ENCODE peak calls at places on chromosomes 6 and 20, in nine cellular contexts. One of them, this sample, is unnamed.

GRCh38 chr6:165662041-165662491 is 975 bp downstream of the PDE10A start:
- DNase-seq in osteocyte: no peak
- DNase-seq in gastrocnemius medialis: no peak
- DNase-seq in OCI-LY7: no peak
- DNase-seq in B cell: no peak
- DNase-seq in NCI-H1092 treated with DMSO at 0.1 percent for 48 hours: peak
- DNase-seq in stomach: no peak
- DNase-seq in colonic mucosa: no peak
- DNase-seq in activated B cell treated with CpG ODN at 0.5 μM for 24 hours: no peak
- DNase-seq in this sample: no peak

GRCh38 chr20:3924304-3925112 is 35.3 kb downstream of the PANK2 start:
- DNase-seq in osteocyte: no peak
- DNase-seq in gastrocnemius medialis: no peak
- DNase-seq in OCI-LY7: no peak
- DNase-seq in B cell: no peak
- DNase-seq in NCI-H1092 treated with DMSO at 0.1 percent for 48 hours: no peak
- DNase-seq in stomach: peak
- DNase-seq in colonic mucosa: no peak
- DNase-seq in activated B cell treated with CpG ODN at 0.5 μM for 24 hours: no peak
- DNase-seq in this sample: no peak

GRCh38 chr6:121897337-121897760 is 461.9 kb downstream of the GJA1 start:
- DNase-seq in osteocyte: no peak
- DNase-seq in gastrocnemius medialis: no peak
- DNase-seq in OCI-LY7: no peak
- DNase-seq in B cell: no peak
- DNase-seq in NCI-H1092 treated with DMSO at 0.1 percent for 48 hours: no peak
- DNase-seq in stomach: no peak
- DNase-seq in colonic mucosa: no peak
- DNase-seq in activated B cell treated with CpG ODN at 0.5 μM for 24 hours: no peak
- DNase-seq in this sample: no peak

GRCh38 chr6:13044896-13045295 is 283.4 kb downstream of the TBC1D7 start:
- DNase-seq in osteocyte: no peak
- DNase-seq in gastrocnemius medialis: no peak
- DNase-seq in OCI-LY7: no peak
- DNase-seq in B cell: no peak
- DNase-seq in NCI-H1092 treated with DMSO at 0.1 percent for 48 hours: no peak
- DNase-seq in stomach: no peak
- DNase-seq in colonic mucosa: no peak
- DNase-seq in activated B cell treated with CpG ODN at 0.5 μM for 24 hours: no peak
- DNase-seq in this sample: no peak

GRCh38 chr6:154960299-154960796 is 34.8 kb upstream of the TIAM2 start:
- DNase-seq in osteocyte: no peak
- DNase-seq in gastrocnemius medialis: no peak
- DNase-seq in OCI-LY7: no peak
- DNase-seq in B cell: no peak
- DNase-seq in NCI-H1092 treated with DMSO at 0.1 percent for 48 hours: no peak
- DNase-seq in stomach: peak
- DNase-seq in colonic mucosa: peak
- DNase-seq in activated B cell treated with CpG ODN at 0.5 μM for 24 hours: no peak
- DNase-seq in this sample: no peak

GRCh38 chr6:4756247-4756646 is 20.0 kb upstream of the CDYL start:
- DNase-seq in osteocyte: no peak
- DNase-seq in gastrocnemius medialis: no peak
- DNase-seq in OCI-LY7: no peak
- DNase-seq in B cell: no peak
- DNase-seq in NCI-H1092 treated with DMSO at 0.1 percent for 48 hours: no peak
- DNase-seq in stomach: no peak
- DNase-seq in colonic mucosa: no peak
- DNase-seq in activated B cell treated with CpG ODN at 0.5 μM for 24 hours: no peak
- DNase-seq in this sample: no peak

GRCh38 chr20:41748051-41748450 is 129.9 kb upstream of the CHD6 start:
- DNase-seq in osteocyte: peak
- DNase-seq in gastrocnemius medialis: no peak
- DNase-seq in OCI-LY7: no peak
- DNase-seq in B cell: no peak
- DNase-seq in NCI-H1092 treated with DMSO at 0.1 percent for 48 hours: no peak
- DNase-seq in stomach: no peak
- DNase-seq in colonic mucosa: no peak
- DNase-seq in activated B cell treated with CpG ODN at 0.5 μM for 24 hours: no peak
- DNase-seq in this sample: no peak

GRCh38 chr6:45556828-45557227 is 179.1 kb upstream of the SUPT3H start:
- DNase-seq in osteocyte: no peak
- DNase-seq in gastrocnemius medialis: no peak
- DNase-seq in OCI-LY7: no peak
- DNase-seq in B cell: no peak
- DNase-seq in NCI-H1092 treated with DMSO at 0.1 percent for 48 hours: no peak
- DNase-seq in stomach: no peak
- DNase-seq in colonic mucosa: no peak
- DNase-seq in activated B cell treated with CpG ODN at 0.5 μM for 24 hours: no peak
- DNase-seq in this sample: no peak

GRCh38 chr6:155121699-155122098 is 126.6 kb downstream of the TIAM2 start:
- DNase-seq in osteocyte: no peak
- DNase-seq in gastrocnemius medialis: peak
- DNase-seq in OCI-LY7: no peak
- DNase-seq in B cell: no peak
- DNase-seq in NCI-H1092 treated with DMSO at 0.1 percent for 48 hours: no peak
- DNase-seq in stomach: no peak
- DNase-seq in colonic mucosa: no peak
- DNase-seq in activated B cell treated with CpG ODN at 0.5 μM for 24 hours: no peak
- DNase-seq in this sample: no peak

GRCh38 chr20:20711413-20711812 is 1.0 kb downstream of the RALGAPA2 start:
- DNase-seq in osteocyte: no peak
- DNase-seq in gastrocnemius medialis: peak
- DNase-seq in OCI-LY7: peak
- DNase-seq in B cell: no peak
- DNase-seq in NCI-H1092 treated with DMSO at 0.1 percent for 48 hours: no peak
- DNase-seq in stomach: no peak
- DNase-seq in colonic mucosa: peak
- DNase-seq in activated B cell treated with CpG ODN at 0.5 μM for 24 hours: peak
- DNase-seq in this sample: peak

GRCh38 chr6:113859349-113860164 is 2.4 kb downstream of the MARCKS start:
- DNase-seq in osteocyte: peak
- DNase-seq in gastrocnemius medialis: peak
- DNase-seq in OCI-LY7: no peak
- DNase-seq in B cell: no peak
- DNase-seq in NCI-H1092 treated with DMSO at 0.1 percent for 48 hours: peak
- DNase-seq in stomach: peak
- DNase-seq in colonic mucosa: peak
- DNase-seq in activated B cell treated with CpG ODN at 0.5 μM for 24 hours: peak
- DNase-seq in this sample: no peak

GRCh38 chr20:2521369-2522305 is 12.9 kb upstream of the ZNF343 start:
- DNase-seq in osteocyte: no peak
- DNase-seq in gastrocnemius medialis: no peak
- DNase-seq in OCI-LY7: peak
- DNase-seq in B cell: peak
- DNase-seq in NCI-H1092 treated with DMSO at 0.1 percent for 48 hours: peak
- DNase-seq in stomach: peak
- DNase-seq in colonic mucosa: peak
- DNase-seq in activated B cell treated with CpG ODN at 0.5 μM for 24 hours: peak
- DNase-seq in this sample: peak

GRCh38 chr6:37517411-37517812 is 17.7 kb upstream of the CCDC167 start:
- DNase-seq in osteocyte: no peak
- DNase-seq in gastrocnemius medialis: no peak
- DNase-seq in OCI-LY7: no peak
- DNase-seq in B cell: no peak
- DNase-seq in NCI-H1092 treated with DMSO at 0.1 percent for 48 hours: no peak
- DNase-seq in stomach: no peak
- DNase-seq in colonic mucosa: peak
- DNase-seq in activated B cell treated with CpG ODN at 0.5 μM for 24 hours: no peak
- DNase-seq in this sample: no peak

GRCh38 chr6:120826253-120826652 is 508.0 kb downstream of the TBC1D32 start:
- DNase-seq in osteocyte: no peak
- DNase-seq in gastrocnemius medialis: no peak
- DNase-seq in OCI-LY7: peak
- DNase-seq in B cell: no peak
- DNase-seq in NCI-H1092 treated with DMSO at 0.1 percent for 48 hours: no peak
- DNase-seq in stomach: peak
- DNase-seq in colonic mucosa: peak
- DNase-seq in activated B cell treated with CpG ODN at 0.5 μM for 24 hours: no peak
- DNase-seq in this sample: peak

GRCh38 chr20:63911171-63911570 is 16.2 kb downstream of the DNAJC5 start:
- DNase-seq in osteocyte: no peak
- DNase-seq in gastrocnemius medialis: peak
- DNase-seq in OCI-LY7: no peak
- DNase-seq in B cell: no peak
- DNase-seq in NCI-H1092 treated with DMSO at 0.1 percent for 48 hours: no peak
- DNase-seq in stomach: peak
- DNase-seq in colonic mucosa: peak
- DNase-seq in activated B cell treated with CpG ODN at 0.5 μM for 24 hours: no peak
- DNase-seq in this sample: no peak

GRCh38 chr20:31757254-31757653 is 18.2 kb downstream of the TPX2 start:
- DNase-seq in osteocyte: no peak
- DNase-seq in gastrocnemius medialis: no peak
- DNase-seq in OCI-LY7: no peak
- DNase-seq in B cell: no peak
- DNase-seq in NCI-H1092 treated with DMSO at 0.1 percent for 48 hours: no peak
- DNase-seq in stomach: no peak
- DNase-seq in colonic mucosa: no peak
- DNase-seq in activated B cell treated with CpG ODN at 0.5 μM for 24 hours: no peak
- DNase-seq in this sample: no peak

GRCh38 chr6:20302702-20303251 is 90.5 kb upstream of the MBOAT1 start:
- DNase-seq in osteocyte: no peak
- DNase-seq in gastrocnemius medialis: no peak
- DNase-seq in OCI-LY7: no peak
- DNase-seq in B cell: no peak
- DNase-seq in NCI-H1092 treated with DMSO at 0.1 percent for 48 hours: no peak
- DNase-seq in stomach: no peak
- DNase-seq in colonic mucosa: no peak
- DNase-seq in activated B cell treated with CpG ODN at 0.5 μM for 24 hours: no peak
- DNase-seq in this sample: no peak

GRCh38 chr6:101391772-101392560 is 1.5 kb upstream of the GRIK2 start:
- DNase-seq in osteocyte: no peak
- DNase-seq in gastrocnemius medialis: no peak
- DNase-seq in OCI-LY7: no peak
- DNase-seq in B cell: no peak
- DNase-seq in NCI-H1092 treated with DMSO at 0.1 percent for 48 hours: peak
- DNase-seq in stomach: no peak
- DNase-seq in colonic mucosa: no peak
- DNase-seq in activated B cell treated with CpG ODN at 0.5 μM for 24 hours: no peak
- DNase-seq in this sample: no peak

GRCh38 chr6:169246445-169246844 is 7.2 kb downstream of the THBS2 start:
- DNase-seq in osteocyte: no peak
- DNase-seq in gastrocnemius medialis: no peak
- DNase-seq in OCI-LY7: no peak
- DNase-seq in B cell: no peak
- DNase-seq in NCI-H1092 treated with DMSO at 0.1 percent for 48 hours: no peak
- DNase-seq in stomach: no peak
- DNase-seq in colonic mucosa: no peak
- DNase-seq in activated B cell treated with CpG ODN at 0.5 μM for 24 hours: no peak
- DNase-seq in this sample: no peak

GRCh38 chr20:2151805-2152727 is 50.4 kb downstream of the STK35 start:
- DNase-seq in osteocyte: no peak
- DNase-seq in gastrocnemius medialis: no peak
- DNase-seq in OCI-LY7: no peak
- DNase-seq in B cell: no peak
- DNase-seq in NCI-H1092 treated with DMSO at 0.1 percent for 48 hours: no peak
- DNase-seq in stomach: peak
- DNase-seq in colonic mucosa: no peak
- DNase-seq in activated B cell treated with CpG ODN at 0.5 μM for 24 hours: no peak
- DNase-seq in this sample: no peak

GRCh38 chr6:133093957-133094356 is 147.2 kb upstream of the EYA4 start:
- DNase-seq in osteocyte: no peak
- DNase-seq in gastrocnemius medialis: no peak
- DNase-seq in OCI-LY7: no peak
- DNase-seq in B cell: no peak
- DNase-seq in NCI-H1092 treated with DMSO at 0.1 percent for 48 hours: no peak
- DNase-seq in stomach: no peak
- DNase-seq in colonic mucosa: no peak
- DNase-seq in activated B cell treated with CpG ODN at 0.5 μM for 24 hours: no peak
- DNase-seq in this sample: no peak

GRCh38 chr20:25361287-25361683 is 29.4 kb downstream of the ABHD12 start:
- DNase-seq in osteocyte: no peak
- DNase-seq in gastrocnemius medialis: no peak
- DNase-seq in OCI-LY7: no peak
- DNase-seq in B cell: no peak
- DNase-seq in NCI-H1092 treated with DMSO at 0.1 percent for 48 hours: no peak
- DNase-seq in stomach: no peak
- DNase-seq in colonic mucosa: no peak
- DNase-seq in activated B cell treated with CpG ODN at 0.5 μM for 24 hours: no peak
- DNase-seq in this sample: no peak

GRCh38 chr20:46117704-46118467 is at the start of gene CD40:
- DNase-seq in osteocyte: no peak
- DNase-seq in gastrocnemius medialis: peak
- DNase-seq in OCI-LY7: peak
- DNase-seq in B cell: peak
- DNase-seq in NCI-H1092 treated with DMSO at 0.1 percent for 48 hours: no peak
- DNase-seq in stomach: peak
- DNase-seq in colonic mucosa: peak
- DNase-seq in activated B cell treated with CpG ODN at 0.5 μM for 24 hours: peak
- DNase-seq in this sample: peak

GRCh38 chr6:14612016-14612415 is 494.4 kb downstream of the CD83 start:
- DNase-seq in osteocyte: no peak
- DNase-seq in gastrocnemius medialis: no peak
- DNase-seq in OCI-LY7: no peak
- DNase-seq in B cell: no peak
- DNase-seq in NCI-H1092 treated with DMSO at 0.1 percent for 48 hours: no peak
- DNase-seq in stomach: no peak
- DNase-seq in colonic mucosa: no peak
- DNase-seq in activated B cell treated with CpG ODN at 0.5 μM for 24 hours: no peak
- DNase-seq in this sample: no peak

GRCh38 chr6:145814035-145814500 is 527 bp downstream of the FBXO30 start:
- DNase-seq in osteocyte: peak
- DNase-seq in gastrocnemius medialis: peak
- DNase-seq in OCI-LY7: peak
- DNase-seq in B cell: no peak
- DNase-seq in NCI-H1092 treated with DMSO at 0.1 percent for 48 hours: no peak
- DNase-seq in stomach: no peak
- DNase-seq in colonic mucosa: peak
- DNase-seq in activated B cell treated with CpG ODN at 0.5 μM for 24 hours: no peak
- DNase-seq in this sample: peak

GRCh38 chr6:168035661-168036616 is 38.5 kb downstream of the KIF25 start:
- DNase-seq in osteocyte: no peak
- DNase-seq in gastrocnemius medialis: no peak
- DNase-seq in OCI-LY7: no peak
- DNase-seq in B cell: no peak
- DNase-seq in NCI-H1092 treated with DMSO at 0.1 percent for 48 hours: peak
- DNase-seq in stomach: no peak
- DNase-seq in colonic mucosa: peak
- DNase-seq in activated B cell treated with CpG ODN at 0.5 μM for 24 hours: no peak
- DNase-seq in this sample: peak

GRCh38 chr6:14270925-14271791 is 153.6 kb downstream of the CD83 start:
- DNase-seq in osteocyte: peak
- DNase-seq in gastrocnemius medialis: no peak
- DNase-seq in OCI-LY7: no peak
- DNase-seq in B cell: no peak
- DNase-seq in NCI-H1092 treated with DMSO at 0.1 percent for 48 hours: no peak
- DNase-seq in stomach: peak
- DNase-seq in colonic mucosa: peak
- DNase-seq in activated B cell treated with CpG ODN at 0.5 μM for 24 hours: no peak
- DNase-seq in this sample: peak

GRCh38 chr6:25652007-25652515 is at the start of gene SCGN:
- DNase-seq in osteocyte: peak
- DNase-seq in gastrocnemius medialis: peak
- DNase-seq in OCI-LY7: no peak
- DNase-seq in B cell: no peak
- DNase-seq in NCI-H1092 treated with DMSO at 0.1 percent for 48 hours: peak
- DNase-seq in stomach: peak
- DNase-seq in colonic mucosa: peak
- DNase-seq in activated B cell treated with CpG ODN at 0.5 μM for 24 hours: no peak
- DNase-seq in this sample: peak

GRCh38 chr20:46349742-46350056 is 41.4 kb upstream of the CDH22 start:
- DNase-seq in osteocyte: no peak
- DNase-seq in gastrocnemius medialis: no peak
- DNase-seq in OCI-LY7: peak
- DNase-seq in B cell: no peak
- DNase-seq in NCI-H1092 treated with DMSO at 0.1 percent for 48 hours: peak
- DNase-seq in stomach: peak
- DNase-seq in colonic mucosa: no peak
- DNase-seq in activated B cell treated with CpG ODN at 0.5 μM for 24 hours: no peak
- DNase-seq in this sample: no peak

GRCh38 chr6:27502508-27503435 is 29.9 kb upstream of the ZNF184 start:
- DNase-seq in osteocyte: no peak
- DNase-seq in gastrocnemius medialis: peak
- DNase-seq in OCI-LY7: peak
- DNase-seq in B cell: peak
- DNase-seq in NCI-H1092 treated with DMSO at 0.1 percent for 48 hours: peak
- DNase-seq in stomach: peak
- DNase-seq in colonic mucosa: peak
- DNase-seq in activated B cell treated with CpG ODN at 0.5 μM for 24 hours: peak
- DNase-seq in this sample: peak

GRCh38 chr20:50982372-50982771 is 23.8 kb downstream of the MOCS3 start:
- DNase-seq in osteocyte: no peak
- DNase-seq in gastrocnemius medialis: no peak
- DNase-seq in OCI-LY7: no peak
- DNase-seq in B cell: no peak
- DNase-seq in NCI-H1092 treated with DMSO at 0.1 percent for 48 hours: no peak
- DNase-seq in stomach: peak
- DNase-seq in colonic mucosa: peak
- DNase-seq in activated B cell treated with CpG ODN at 0.5 μM for 24 hours: no peak
- DNase-seq in this sample: no peak